ENCODE peak calls at places on chromosomes 1 and 21, in nine cellular contexts. Z is A549; K is stomach; A is cardiac muscle cell; D is Panc1; S is astrocyte; U is naive thymus-derived CD4-positive, alpha-beta T cell; I is CD8-positive, alpha-beta memory T cell; O is AG04450. R is an unnamed sample. For H3K9me3, the result is how much of the 10 kb centered on the place peaks cover.

GRCh38 chr1:205376739-205377138 is 20.0 kb upstream of the KLHDC8A start:
- DNase-seq in I (no peak), Z (no peak), A (no peak), D (no peak), O (no peak), U (no peak), S (no peak), K (no peak), R (no peak)

GRCh38 chr1:11590395-11590794 is 63.8 kb downstream of the FBXO2 start:
- DNase-seq in O (no peak), K (no peak), I (no peak), A (no peak), D (no peak), S (no peak), Z (no peak), U (no peak), R (no peak)

GRCh38 chr1:203039609-203040517 is 13.6 kb downstream of the PPFIA4 start:
- DNase-seq in K (no peak), A (no peak), I (no peak), D (no peak), S (no peak), U (no peak), Z (no peak), O (no peak), R (no peak)

GRCh38 chr1:234619071-234619480 is 9.1 kb upstream of the IRF2BP2 start:
- DNase-seq in I (no peak), A (peak), Z (no peak), U (no peak), D (no peak), K (no peak), S (peak), O (no peak), R (no peak)

GRCh38 chr1:97457446-97458089 is 463.3 kb downstream of the DPYD start:
- DNase-seq in Z (no peak), K (no peak), O (no peak), D (no peak), U (no peak), S (peak), A (no peak), I (no peak), R (no peak)

GRCh38 chr1:196063307-196063706 is 544.9 kb downstream of the KCNT2 start:
- DNase-seq in O (no peak), D (no peak), I (no peak), U (no peak), S (peak), Z (no peak), K (no peak), A (peak), R (no peak)

GRCh38 chr1:151282883-151283725 is 1.0 kb downstream of the ZNF687 start:
- DNase-seq in U (peak), Z (peak), D (no peak), S (no peak), I (peak), A (peak), K (peak), O (no peak), R (no peak)

GRCh38 chr1:117735045-117735992 is 129.5 kb downstream of the TENT5C start:
- DNase-seq in O (no peak), U (peak), D (no peak), Z (no peak), K (peak), S (peak), I (peak), A (peak), R (no peak)

GRCh38 chr1:230728710-230729392 is 14.9 kb upstream of the AGT start:
- DNase-seq in K (peak), O (no peak), U (no peak), I (no peak), A (peak), Z (no peak), D (no peak), S (no peak), R (no peak)

GRCh38 chr1:229032455-229032854 is 238.5 kb upstream of the RAB4A start:
- DNase-seq in K (no peak), Z (no peak), O (no peak), S (no peak), I (no peak), D (no peak), U (no peak), A (peak), R (no peak)

GRCh38 chr21:28442624-28443023 is 550.1 kb downstream of the LTN1 start:
- DNase-seq in I (no peak), Z (no peak), K (no peak), D (no peak), U (no peak), S (peak), A (peak), O (no peak), R (no peak)

GRCh38 chr21:28447453-28447852 is 545.2 kb downstream of the LTN1 start:
- DNase-seq in O (no peak), S (peak), U (no peak), D (no peak), A (peak), Z (no peak), I (no peak), K (no peak), R (no peak)

GRCh38 chr21:28444131-28444530 is 548.5 kb downstream of the LTN1 start:
- DNase-seq in O (no peak), A (peak), D (no peak), K (no peak), Z (no peak), S (no peak), I (no peak), U (no peak), R (no peak)

GRCh38 chr21:28444567-28444966 is 548.1 kb downstream of the LTN1 start:
- DNase-seq in U (no peak), O (no peak), A (no peak), Z (no peak), S (no peak), D (no peak), I (no peak), K (no peak), R (no peak)

DNA sequence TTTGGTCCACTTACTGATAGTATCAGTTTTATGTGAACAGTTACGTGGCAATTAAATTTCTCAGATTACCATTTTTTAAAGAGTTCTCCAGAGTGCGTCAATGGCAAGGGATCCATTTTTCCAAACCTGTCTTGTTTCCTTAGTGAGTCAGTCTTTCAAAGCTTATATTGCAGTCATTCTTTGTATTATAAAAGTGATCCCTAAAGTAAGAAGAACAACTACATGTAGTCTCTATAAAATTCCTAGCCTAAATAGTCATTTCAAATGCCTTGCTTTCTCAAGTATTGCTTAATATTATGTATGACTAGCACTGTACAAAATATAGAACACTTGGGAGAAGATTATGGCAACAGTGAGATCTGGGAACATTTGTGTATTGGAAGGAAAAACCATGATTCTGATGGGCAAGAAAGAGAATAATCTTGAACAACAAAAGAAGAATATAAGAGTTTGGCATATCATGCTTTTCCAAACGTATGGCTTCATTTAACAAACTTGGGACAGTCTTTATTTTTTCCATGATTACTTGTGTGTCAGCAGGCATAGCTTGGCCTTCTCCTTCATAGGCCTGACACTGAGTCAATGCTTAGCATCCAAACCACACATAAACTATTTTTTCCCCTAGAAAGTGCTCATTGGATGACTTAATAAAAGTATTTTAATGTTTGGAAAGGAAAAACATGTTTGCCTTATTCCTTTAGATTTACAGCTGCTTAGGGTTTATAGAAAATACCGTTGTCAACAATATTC is 547.4 kb downstream of the LTN1 start:
- DNase-seq in D (no peak), U (no peak), K (no peak), O (peak), A (peak), I (no peak), Z (no peak), S (peak), R (no peak)
- H3K9me3 ChIP-seq in D (under half), U (under half), K (under half), O (under half), A (under half), I (under half), Z (under half), S (under half), R (under half)

GRCh38 chr1:2789986-2790581 is 11.4 kb downstream of the TTC34 start:
- DNase-seq in A (no peak), K (no peak), U (no peak), O (no peak), S (no peak), D (no peak), I (no peak), Z (no peak), R (peak)

GRCh38 chr1:2786329-2787162 is 14.9 kb downstream of the TTC34 start:
- DNase-seq in U (peak), S (no peak), D (no peak), Z (peak), K (peak), O (no peak), I (peak), A (no peak), R (peak)

GRCh38 chr1:2787163-2787911 is 14.2 kb downstream of the TTC34 start:
- DNase-seq in Z (no peak), K (peak), S (no peak), I (no peak), U (no peak), A (no peak), D (no peak), O (no peak), R (peak)

GRCh38 chr1:2789164-2789985 is 12.1 kb downstream of the TTC34 start:
- DNase-seq in A (no peak), U (no peak), Z (no peak), D (no peak), I (no peak), K (no peak), S (no peak), O (no peak), R (no peak)

DNA sequence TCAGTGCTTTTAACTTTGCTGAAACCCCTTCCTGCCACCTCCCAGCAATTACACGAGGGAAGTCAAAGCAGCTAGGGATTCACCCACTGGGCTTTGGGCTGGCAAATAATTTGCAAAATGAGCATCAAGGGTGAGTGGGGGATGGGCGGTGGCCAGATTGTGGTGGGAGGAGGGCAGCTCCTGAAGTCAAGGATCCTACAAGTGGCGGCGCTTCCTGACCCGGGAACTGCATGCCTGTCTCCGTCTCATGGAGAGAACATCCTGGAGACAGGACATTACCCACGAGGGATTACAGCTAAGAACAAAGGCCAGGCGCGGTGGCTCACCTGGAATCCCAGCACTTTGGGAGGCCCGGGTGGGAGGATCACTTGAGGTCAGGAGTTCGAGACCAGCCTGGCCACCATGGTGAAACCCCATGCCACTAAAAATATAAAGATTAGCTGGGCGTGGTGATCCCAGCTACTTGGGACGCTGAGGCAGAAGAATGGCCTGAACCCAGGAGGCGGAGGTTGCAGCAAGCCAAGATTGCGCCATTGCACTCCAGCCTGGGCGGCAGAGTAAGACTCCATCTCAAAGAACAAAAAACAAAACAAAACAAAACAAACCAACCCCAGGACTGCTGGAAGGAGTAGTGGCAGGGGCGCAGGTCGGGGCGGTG is 12.9 kb downstream of the TTC34 start:
- DNase-seq in A (no peak), S (no peak), I (no peak), Z (no peak), K (peak), D (no peak), O (no peak), U (no peak), R (no peak)
- H3K9me3 ChIP-seq in A (under half), S (under half), I (under half), Z (under half), K (under half), D (under half), O (half or more), U (under half), R (under half)

DNA sequence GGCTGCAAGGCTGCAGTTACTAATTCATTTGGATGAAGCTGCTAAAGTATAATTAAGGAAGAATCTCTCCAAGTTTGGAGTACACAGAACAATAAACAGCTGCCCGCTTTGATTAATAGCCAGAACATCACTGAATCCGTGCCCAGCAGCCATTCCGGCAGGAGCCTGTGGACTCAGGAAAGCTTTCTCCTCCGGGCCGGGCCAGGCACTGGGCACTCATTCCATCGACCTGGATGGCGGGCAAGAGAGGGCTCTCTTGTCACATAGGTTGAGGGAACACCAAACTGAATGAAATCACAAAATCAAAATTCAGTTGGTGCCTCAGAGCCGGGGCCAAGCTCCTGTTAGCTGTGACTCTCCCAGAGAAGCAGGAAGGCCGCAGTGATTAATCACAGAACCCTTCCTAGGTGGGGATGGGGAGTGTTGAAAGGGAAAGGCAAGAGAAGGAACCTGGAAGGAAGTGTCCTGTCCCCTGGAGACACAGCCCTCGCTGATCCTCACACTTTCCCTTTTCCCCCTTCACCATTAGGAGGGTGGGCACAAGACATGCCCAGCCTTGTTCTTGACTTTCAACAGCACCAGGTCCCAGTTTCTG is 306.7 kb downstream of the NPHP4 start:
- DNase-seq in Z (no peak), I (no peak), S (no peak), A (no peak), U (no peak), K (no peak), O (no peak), D (no peak), R (no peak)
- H3K9me3 ChIP-seq in Z (under half), I (under half), S (under half), A (under half), U (under half), K (under half), O (half or more), D (under half), R (under half)

GRCh38 chr1:44170281-44170823 is 28.9 kb upstream of the KLF18 start:
- DNase-seq in D (no peak), S (peak), U (no peak), O (no peak), A (peak), K (no peak), Z (no peak), I (no peak), R (no peak)

GRCh38 chr1:44168520-44169098 is 27.2 kb upstream of the KLF18 start:
- DNase-seq in D (no peak), S (no peak), U (no peak), K (no peak), O (no peak), I (no peak), A (no peak), Z (no peak), R (no peak)
- H3K9me3 ChIP-seq in D (under half), S (under half), U (under half), K (under half), O (under half), I (under half), A (under half), Z (under half), R (under half)

DNA sequence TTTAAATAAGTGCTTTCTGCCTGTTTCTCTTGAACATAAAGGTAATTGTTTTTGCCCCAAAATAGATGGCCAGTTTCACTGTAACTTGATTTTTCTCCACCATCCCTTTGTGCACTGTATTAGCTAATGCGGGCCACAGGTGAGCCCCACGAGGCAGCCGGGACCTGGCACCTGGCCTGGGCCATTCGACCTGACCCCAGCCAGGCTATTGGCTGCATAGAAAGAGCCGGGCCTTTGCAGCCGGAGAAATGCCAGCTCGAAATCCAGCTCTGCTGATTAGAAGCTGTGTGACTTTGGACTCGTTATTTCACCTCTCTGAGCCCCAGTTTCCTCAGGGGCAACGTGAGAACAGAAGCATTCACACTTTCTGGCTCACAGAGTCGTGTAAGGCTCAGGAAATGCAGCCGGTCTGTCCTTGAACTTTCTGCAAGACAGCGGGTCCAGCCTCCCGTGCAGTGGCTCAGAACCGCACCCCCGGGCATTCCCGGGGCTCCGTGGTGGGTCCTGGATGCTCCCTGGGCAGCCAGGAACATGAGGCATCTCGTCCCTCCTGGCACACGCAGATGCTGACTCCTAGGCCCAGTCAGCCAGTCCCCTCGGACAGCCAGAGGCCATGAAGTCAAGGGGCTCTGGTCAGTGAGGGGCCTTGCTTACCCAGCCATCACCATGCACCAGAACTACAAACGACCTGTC is 37.4 kb upstream of the ACTRT2 start:
- DNase-seq in U (no peak), K (no peak), O (no peak), A (no peak), S (no peak), Z (no peak), D (no peak), I (no peak), R (no peak)
- H3K9me3 ChIP-seq in U (under half), K (under half), O (half or more), A (under half), S (under half), Z (under half), D (under half), I (under half), R (under half)

GRCh38 chr1:116538527-116538926 is 32.3 kb downstream of the CD58 start:
- DNase-seq in S (peak), I (no peak), Z (peak), D (no peak), O (no peak), U (no peak), K (no peak), A (peak), R (no peak)
- H3K9me3 ChIP-seq in S (under half), I (under half), Z (under half), D (under half), O (under half), U (under half), K (under half), A (under half), R (under half)

DNA sequence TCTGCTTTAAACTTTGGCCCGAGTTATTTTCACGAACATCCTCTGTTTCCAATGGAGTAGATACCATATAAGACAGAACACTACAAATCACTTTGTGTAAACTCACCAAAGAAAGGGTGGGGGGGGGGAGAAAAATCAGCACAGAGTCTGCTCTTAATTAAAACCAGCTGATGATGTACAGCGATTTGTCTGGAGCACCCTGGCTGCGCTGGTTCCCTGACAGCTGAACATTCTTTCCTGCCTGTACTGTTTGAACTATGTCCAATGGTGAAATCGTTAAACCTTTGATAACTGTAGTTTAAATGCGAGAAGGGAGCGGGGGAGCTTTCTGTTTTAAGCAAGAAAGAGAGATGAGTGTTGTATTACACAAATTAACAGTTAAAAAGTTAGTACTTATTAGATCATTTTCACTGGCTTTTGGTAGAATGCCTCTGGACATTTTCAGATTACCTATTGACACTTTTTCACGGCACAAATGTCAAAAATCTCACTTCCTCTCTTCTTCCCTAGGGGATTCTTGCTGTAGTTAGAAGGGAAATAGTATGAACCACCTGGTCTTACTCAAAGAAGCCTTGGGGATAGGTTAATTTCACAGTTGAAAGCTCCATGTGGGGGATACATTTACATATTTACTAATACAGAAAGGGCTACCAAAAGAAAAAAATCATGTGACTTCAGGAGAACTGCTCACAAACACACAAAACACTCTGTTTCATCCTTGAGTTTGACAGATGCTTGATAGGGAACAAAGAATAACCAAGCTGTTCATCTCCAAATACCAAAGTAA is 140.2 kb upstream of the RUNX1 start:
- DNase-seq in D (no peak), U (no peak), K (no peak), S (peak), Z (no peak), I (no peak), A (peak), O (peak), R (no peak)
- H3K9me3 ChIP-seq in D (under half), U (under half), K (under half), S (under half), Z (under half), I (under half), A (under half), O (under half), R (under half)

GRCh38 chr1:49046305-49046704 is 269.6 kb upstream of the BEND5 start:
- DNase-seq in Z (no peak), U (no peak), A (no peak), O (no peak), D (no peak), K (no peak), S (no peak), I (no peak), R (no peak)
- H3K9me3 ChIP-seq in Z (under half), U (under half), A (under half), O (under half), D (under half), K (under half), S (under half), I (under half), R (under half)

GRCh38 chr1:69271569-69271968 is 296.2 kb upstream of the LRRC7 start:
- DNase-seq in D (no peak), U (no peak), A (no peak), O (no peak), I (no peak), K (no peak), S (no peak), Z (no peak), R (no peak)
- H3K9me3 ChIP-seq in D (under half), U (under half), A (under half), O (under half), I (under half), K (under half), S (under half), Z (under half), R (under half)

DNA sequence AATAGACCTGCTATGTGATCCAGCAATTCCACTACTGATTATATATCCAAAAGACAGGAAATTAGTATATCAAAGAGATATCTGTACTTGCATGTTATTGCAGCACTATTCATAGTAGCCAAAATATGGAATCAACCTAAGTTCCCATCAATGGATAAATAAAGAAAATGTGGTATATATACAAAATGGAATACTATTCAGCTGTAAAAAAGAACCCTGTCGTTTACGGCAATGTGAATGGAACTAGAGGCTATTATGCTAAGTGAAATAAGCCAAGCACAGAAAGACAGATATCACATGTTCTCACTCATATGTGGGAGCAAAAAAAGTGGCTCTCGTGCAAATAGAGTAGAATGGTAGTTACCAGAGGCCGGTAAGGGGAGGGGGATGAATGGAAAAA is 9.2 kb downstream of the DNAH14 start:
- DNase-seq in K (no peak), O (no peak), Z (no peak), I (no peak), A (no peak), S (no peak), D (no peak), U (no peak), R (no peak)
- H3K9me3 ChIP-seq in K (under half), O (under half), Z (under half), I (under half), A (under half), S (under half), D (under half), U (under half), R (under half)

R was measured in T-helper 17 cell.